ENCODE peak calls at places on chromosomes 5 and 9, in ten cellular contexts. W is MM.1S, T is mammary epithelial cell, P is bronchial epithelial cell, U is PC-3, Y is GM06990, Q is ovary, K is AG04450, D is body of pancreas, J is heart left ventricle. L is an unnamed sample. For H3K27me3, the result is how much of the 10 kb centered on the place peaks cover.

GRCh38 chr9:37026085-37026935 is 7.8 kb downstream of the PAX5 start:
- DNase-seq in T (no peak), K (no peak), J (no peak), U (no peak), P (no peak), Y (no peak), Q (no peak), W (no peak), D (no peak), L (peak)

GRCh38 chr5:74516217-74516636 is 124.3 kb downstream of the ENC1 start:
- DNase-seq in J (peak), Q (no peak), P (no peak), Y (no peak), U (no peak), K (no peak), D (no peak), W (no peak), T (no peak), L (no peak)

GRCh38 chr5:172009536-172010270 is 3.3 kb upstream of the FBXW11 start:
- DNase-seq in Y (no peak), D (no peak), J (no peak), U (no peak), W (no peak), P (no peak), T (no peak), K (no peak), Q (no peak), L (no peak)

GRCh38 chr5:9507974-9508373 is 37.9 kb downstream of the SEMA5A start:
- DNase-seq in T (peak), P (no peak), Y (no peak), Q (no peak), W (no peak), K (peak), U (no peak), D (no peak), J (no peak), L (no peak)

GRCh38 chr9:37909326-37909725 is 5.4 kb upstream of the SLC25A51 start:
- DNase-seq in P (no peak), T (no peak), W (no peak), D (no peak), U (no peak), K (no peak), Q (no peak), J (no peak), Y (no peak), L (no peak)

GRCh38 chr9:36781532-36781931 is 208.8 kb downstream of the MELK start:
- DNase-seq in W (no peak), U (peak), Y (no peak), D (no peak), Q (peak), P (peak), J (no peak), T (no peak), K (no peak), L (no peak)

GRCh38 chr5:124402144-124402581 is 344.3 kb downstream of the ZNF608 start:
- DNase-seq in U (peak), Q (peak), D (no peak), T (peak), K (no peak), J (peak), W (no peak), Y (no peak), P (peak), L (no peak)

GRCh38 chr5:112865128-112865527 is 4.0 kb downstream of the SRP19 start:
- DNase-seq in T (no peak), K (no peak), J (no peak), W (no peak), D (no peak), Q (no peak), U (no peak), Y (no peak), P (no peak), L (no peak)

GRCh38 chr5:61167382-61167781 is 5.1 kb upstream of the SMIM15 start:
- DNase-seq in D (peak), Q (no peak), K (no peak), W (peak), J (no peak), P (peak), Y (no peak), U (peak), T (peak), L (peak)

GRCh38 chr5:75568202-75568601 is 43.1 kb upstream of the ANKDD1B start:
- DNase-seq in D (no peak), W (no peak), Y (peak), T (no peak), U (no peak), K (no peak), P (no peak), J (no peak), Q (no peak), L (no peak)

GRCh38 chr5:110269478-110270142 is 456.9 kb downstream of the TMEM232 start:
- DNase-seq in P (no peak), Y (no peak), Q (no peak), K (no peak), T (no peak), J (no peak), D (no peak), U (no peak), W (no peak), L (no peak)

GRCh38 chr5:52870448-52870847 is 82.7 kb downstream of the ITGA1 start:
- DNase-seq in D (no peak), Y (no peak), K (no peak), T (peak), J (peak), Q (no peak), U (no peak), P (peak), W (no peak), L (peak)

GRCh38 chr5:128099944-128100343 is 16.4 kb downstream of the SLC12A2 start:
- DNase-seq in U (no peak), P (no peak), K (no peak), D (no peak), T (no peak), W (no peak), J (no peak), Y (no peak), Q (no peak), L (no peak)

GRCh38 chr9:112620353-112620752 is 97.6 kb downstream of the INIP start:
- DNase-seq in J (no peak), K (no peak), Y (no peak), U (no peak), Q (no peak), P (no peak), T (no peak), W (no peak), D (no peak), L (no peak)

GRCh38 chr5:34915856-34916192 is 313 bp downstream of the BRIX1 start:
- DNase-seq in U (no peak), Y (no peak), Q (no peak), D (no peak), P (peak), J (no peak), K (no peak), W (no peak), T (no peak), L (peak)

GRCh38 chr9:131396626-131397025 is 2.7 kb downstream of the PRRC2B start:
- DNase-seq in U (no peak), J (no peak), D (no peak), P (no peak), K (no peak), Q (no peak), T (no peak), Y (no peak), W (no peak), L (no peak)

GRCh38 chr5:72692273-72692672 is 124.2 kb upstream of the TNPO1 start:
- DNase-seq in Y (no peak), U (no peak), D (no peak), P (no peak), W (no peak), T (no peak), J (no peak), Q (no peak), K (no peak), L (no peak)

GRCh38 chr5:53151713-53152458 is 42.3 kb upstream of the MOCS2 start:
- DNase-seq in D (no peak), U (peak), Q (no peak), J (no peak), K (peak), T (peak), P (peak), W (no peak), Y (no peak), L (no peak)

GRCh38 chr5:102713682-102714231 is 41.3 kb upstream of the PAM start:
- DNase-seq in J (no peak), W (no peak), D (no peak), K (no peak), Q (no peak), P (no peak), Y (no peak), U (no peak), T (no peak), L (no peak)

GRCh38 chr5:111927191-111927590 is 170.2 kb upstream of the NREP start:
- DNase-seq in U (no peak), W (no peak), P (no peak), Q (no peak), J (no peak), K (no peak), D (no peak), Y (no peak), T (no peak), L (no peak)

GRCh38 chr9:111983484-111983908 is 86.9 kb downstream of the UGCG start:
- DNase-seq in U (no peak), Q (no peak), Y (peak), P (no peak), T (no peak), K (no peak), W (peak), D (no peak), J (no peak), L (no peak)

GRCh38 chr5:149073217-149073616 is 10.4 kb upstream of the SH3TC2 start:
- DNase-seq in U (peak), Y (no peak), D (no peak), W (no peak), J (no peak), T (no peak), P (peak), Q (no peak), K (no peak), L (no peak)

GRCh38 chr9:89549031-89549644 is 51.2 kb upstream of the SEMA4D start:
- DNase-seq in W (peak), D (peak), Q (peak), J (peak), T (peak), K (peak), Y (peak), P (peak), U (peak), L (peak)

GRCh38 chr9:131039129-131039954 is 30.4 kb downstream of the LAMC3 start:
- DNase-seq in P (no peak), U (no peak), D (no peak), Q (no peak), Y (no peak), T (no peak), W (no peak), K (no peak), J (no peak), L (peak)

GRCh38 chr5:1495525-1495897 is 28.2 kb downstream of the LPCAT1 start:
- DNase-seq in U (no peak), Q (no peak), Y (no peak), P (no peak), K (no peak), W (no peak), D (no peak), J (no peak), T (no peak), L (no peak)

GRCh38 chr9:110180713-110181434 is 27.1 kb downstream of the C9orf152 start:
- DNase-seq in W (peak), D (no peak), T (peak), Y (no peak), Q (peak), J (no peak), U (peak), K (no peak), P (peak), L (no peak)

GRCh38 chr9:98317134-98317857 is 61.8 kb upstream of the TBC1D2 start:
- DNase-seq in D (no peak), T (no peak), P (peak), J (no peak), W (no peak), Q (no peak), Y (no peak), K (no peak), U (peak), L (peak)

GRCh38 chr9:121636411-121636865 is 15.0 kb upstream of the DAB2IP start:
- DNase-seq in Q (no peak), Y (no peak), K (no peak), D (no peak), J (peak), T (peak), P (peak), W (no peak), U (no peak), L (no peak)

GRCh38 chr5:83321656-83322055 is 149.9 kb upstream of the VCAN start:
- DNase-seq in P (no peak), D (no peak), Q (no peak), W (no peak), T (no peak), Y (no peak), U (peak), K (no peak), J (no peak), L (no peak)

GRCh38 chr9:98318834-98319478 is 63.5 kb upstream of the TBC1D2 start:
- DNase-seq in J (no peak), Y (no peak), K (no peak), D (no peak), T (no peak), P (peak), Q (no peak), W (no peak), U (peak), L (peak)

DNA sequence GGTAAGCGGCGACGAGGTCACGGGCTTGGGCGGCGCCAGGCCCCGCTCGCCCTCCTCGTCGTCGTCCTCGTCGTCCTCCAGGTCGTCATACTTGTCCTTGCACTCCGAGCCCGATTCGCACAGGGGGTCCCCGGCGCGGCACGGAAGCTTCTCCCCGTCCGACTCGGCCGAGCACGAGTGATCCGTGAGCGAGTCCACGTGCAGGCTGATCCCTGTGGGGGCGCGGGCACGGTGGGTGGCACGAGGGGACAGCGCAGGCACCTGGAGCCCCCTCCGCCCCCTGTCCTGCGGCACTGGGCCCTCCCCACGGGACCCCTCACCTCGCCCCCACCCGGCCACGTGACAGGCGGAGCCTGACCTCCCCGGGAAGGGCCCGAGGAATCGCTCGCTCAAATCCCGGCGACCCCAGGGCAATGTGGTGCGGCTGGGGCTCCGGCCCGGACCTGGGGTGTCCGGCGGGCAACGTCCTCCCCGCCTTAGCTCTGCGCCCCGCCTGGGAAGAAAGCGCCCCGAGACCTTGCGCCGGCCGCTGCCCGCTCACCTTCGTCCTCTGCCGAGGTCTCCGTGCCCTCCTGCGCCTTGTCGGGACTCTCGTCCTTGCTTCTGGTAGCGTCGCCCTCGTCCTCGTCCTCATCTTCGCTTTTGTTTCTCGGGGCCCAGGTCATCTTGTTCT is 2.5 kb downstream of the IRX2 start:
- DNase-seq in T (peak), U (no peak), P (no peak), K (no peak), D (no peak), Q (no peak), Y (no peak), J (no peak), W (no peak), L (peak)
- H3K4me3 ChIP-seq in T (peak), U (no peak), P (peak), K (no peak), D (no peak), Q (no peak), Y (no peak), J (no peak), W (no peak), L (no peak)

DNA sequence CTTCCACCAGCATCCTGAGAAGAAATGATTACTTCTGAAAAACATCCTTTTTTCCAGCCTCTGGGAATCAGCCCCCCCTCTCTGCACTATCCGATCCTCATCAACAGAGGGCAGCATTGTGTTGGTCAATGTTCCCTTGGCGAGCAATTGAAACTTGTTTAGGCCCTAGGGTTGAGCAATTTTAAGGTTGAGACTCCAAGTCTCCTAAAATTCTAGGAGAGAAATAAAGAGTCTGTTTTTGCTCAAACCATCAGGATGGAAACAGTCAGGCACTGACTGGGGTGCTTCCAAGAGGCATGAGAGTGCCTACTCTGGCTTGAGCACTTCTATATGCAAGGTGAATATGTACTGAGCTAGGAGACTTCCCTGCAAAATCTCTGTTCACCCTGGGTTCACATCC is 12.4 kb upstream of the CYFIP2 start:
- DNase-seq in J (no peak), D (peak), W (peak), U (peak), T (peak), Q (peak), P (peak), Y (no peak), K (peak), L (peak)
- H3K27me3 ChIP-seq in J (under half), D (under half), W (under half), U (under half), T (under half), Q (under half), P (under half), Y (under half), K (under half), L (under half)

DNA sequence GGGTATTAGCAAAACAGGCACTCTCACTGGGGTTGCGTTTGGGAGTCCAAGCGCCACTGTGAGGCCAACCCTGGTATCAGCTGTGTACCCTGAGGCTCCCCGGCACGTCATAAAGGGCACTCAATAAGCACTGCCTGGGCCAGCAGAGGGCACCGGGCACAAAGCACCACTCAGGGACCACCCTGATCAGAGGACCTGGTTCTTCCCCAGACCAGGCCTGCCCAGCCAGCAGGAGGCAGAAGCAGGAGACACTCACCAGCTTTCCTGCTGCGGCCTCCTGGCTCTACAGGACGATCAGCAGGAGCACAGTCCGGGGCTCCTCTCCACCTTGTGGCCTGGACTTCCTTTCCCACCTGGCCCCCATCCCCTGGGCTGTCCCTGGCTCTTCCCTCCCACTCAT is 12.6 kb downstream of the MGAT1 start:
- DNase-seq in P (no peak), D (no peak), K (no peak), J (no peak), T (no peak), W (no peak), U (peak), Y (no peak), Q (no peak), L (peak)
- TF ChIP-seq CTCF in P (no peak), D (no peak), K (no peak), J (no peak), T (no peak), W (no peak), U (peak), Y (peak), Q (no peak), L (peak)

DNA sequence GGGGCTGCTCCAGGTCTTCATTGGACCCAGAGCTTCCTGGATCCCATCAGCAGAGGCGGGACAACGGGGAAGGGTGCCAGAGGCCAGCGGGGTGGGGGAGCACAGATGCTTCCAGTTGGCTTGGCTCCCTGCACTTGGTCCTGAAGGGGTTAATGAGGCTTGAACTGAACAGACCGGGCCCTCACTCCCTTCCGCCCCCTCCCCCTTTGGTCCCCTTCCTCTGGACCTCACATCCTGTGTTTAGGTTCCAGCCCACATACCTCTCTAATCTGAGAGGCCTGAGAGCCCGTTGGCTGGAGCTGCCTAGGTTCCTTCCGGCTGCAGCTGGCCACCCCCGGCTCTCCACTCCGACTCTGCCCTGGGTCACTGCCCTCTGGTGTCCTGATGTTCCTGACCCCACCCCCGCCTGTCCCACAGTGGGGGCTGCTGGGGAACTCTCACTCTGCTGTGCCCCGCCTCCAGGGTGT is 32.3 kb downstream of the PTPA start:
- DNase-seq in Q (peak), W (no peak), D (peak), U (no peak), Y (no peak), T (no peak), J (peak), P (no peak), K (no peak), L (no peak)
- H3K4me3 ChIP-seq in Q (no peak), W (no peak), D (no peak), U (no peak), Y (no peak), T (no peak), J (no peak), P (no peak), K (peak), L (no peak)